ENCODE peak calls at places on chromosomes 13 and 19, in six cellular contexts. F, R, A, K, O and V are unnamed samples.

GRCh38 chr13:49938921-49939320 is 2.8 kb upstream of the SPRYD7 start:
- DNase-seq in A (no peak), K (no peak), R (no peak), O (no peak), F (no peak), V (no peak)

GRCh38 chr13:105446197-105446596 is 1089.3 kb downstream of the EFNB2 start:
- DNase-seq in F (no peak), A (no peak), R (no peak), O (no peak), K (no peak), V (no peak)

GRCh38 chr13:50616101-50616500 is 227.4 kb downstream of the DLEU7 start:
- DNase-seq in O (no peak), A (no peak), F (no peak), R (peak), K (no peak), V (no peak)

GRCh38 chr13:74320282-74320681 is 186.1 kb upstream of the KLF12 start:
- DNase-seq in F (no peak), R (no peak), K (no peak), A (no peak), O (no peak), V (no peak)

GRCh38 chr13:81610613-81611012 is 1269.7 kb upstream of the SPRY2 start:
- DNase-seq in R (no peak), O (no peak), F (no peak), A (no peak), K (no peak), V (no peak)

GRCh38 chr13:110154370-110155031 is 152.5 kb downstream of the COL4A1 start:
- DNase-seq in O (no peak), F (no peak), K (no peak), A (no peak), R (no peak), V (no peak)

GRCh38 chr13:20814224-20814910 is 40.6 kb upstream of the EEF1AKMT1 start:
- DNase-seq in O (peak), F (peak), A (peak), K (no peak), R (peak), V (peak)

GRCh38 chr19:19115954-19116353 is 22.3 kb downstream of the TMEM161A start:
- DNase-seq in K (no peak), F (peak), A (no peak), O (peak), R (peak), V (peak)

GRCh38 chr13:32846556-32846955 is 169.7 kb upstream of the KL start:
- DNase-seq in K (no peak), R (no peak), O (no peak), F (no peak), A (no peak), V (no peak)

GRCh38 chr13:36345438-36346221 is 564 bp downstream of the SPART start:
- DNase-seq in O (peak), K (no peak), A (peak), F (peak), R (peak), V (peak)

GRCh38 chr19:15869109-15869555 is 28.7 kb downstream of the CYP4F2 start:
- DNase-seq in F (peak), A (no peak), K (no peak), R (peak), O (no peak), V (no peak)

GRCh38 chr19:2775556-2776430 is 7.3 kb downstream of the SGTA start:
- DNase-seq in K (no peak), R (peak), O (peak), A (peak), F (no peak), V (peak)

GRCh38 chr19:4067396-4068057 is 828 bp upstream of the ZBTB7A start:
- DNase-seq in F (no peak), A (no peak), R (no peak), O (peak), K (no peak), V (peak)

GRCh38 chr13:92806215-92806614 is 420.4 kb upstream of the GPC6 start:
- DNase-seq in R (no peak), O (no peak), F (no peak), A (no peak), K (no peak), V (no peak)

GRCh38 chr13:80840313-80840976 is 499.5 kb upstream of the SPRY2 start:
- DNase-seq in R (peak), O (no peak), A (no peak), K (no peak), F (no peak), V (no peak)